ENCODE peak calls at places on chromosomes 3 and 15, in eight cellular contexts. One of them, this sample, is unnamed.

GRCh38 chr3:197209366-197210260 is 88.8 kb downstream of the DLG1 start:
- DNase-seq in cardiac muscle cell: no peak
- DNase-seq in HepG2: no peak
- DNase-seq in foreskin fibroblast: no peak
- DNase-seq in body of pancreas: no peak
- DNase-seq in Peyer's patch: no peak
- DNase-seq in right atrium auricular region: no peak
- DNase-seq in heart left ventricle: no peak
- DNase-seq in this sample: no peak

GRCh38 chr3:179829391-179829790 is 176.6 kb downstream of the USP13 start:
- DNase-seq in body of pancreas: no peak
- DNase-seq in foreskin fibroblast: no peak
- DNase-seq in right atrium auricular region: no peak
- DNase-seq in cardiac muscle cell: no peak
- DNase-seq in heart left ventricle: no peak
- DNase-seq in HepG2: no peak
- DNase-seq in Peyer's patch: no peak
- DNase-seq in this sample: no peak

GRCh38 chr3:171491412-171491811 is 31.2 kb upstream of the TNIK start:
- DNase-seq in heart left ventricle: no peak
- DNase-seq in right atrium auricular region: no peak
- DNase-seq in body of pancreas: no peak
- DNase-seq in HepG2: no peak
- DNase-seq in Peyer's patch: no peak
- DNase-seq in cardiac muscle cell: no peak
- DNase-seq in foreskin fibroblast: no peak
- DNase-seq in this sample: no peak

GRCh38 chr3:152405915-152406802 is 137.4 kb downstream of the MBNL1 start:
- DNase-seq in heart left ventricle: peak
- DNase-seq in cardiac muscle cell: peak
- DNase-seq in body of pancreas: no peak
- DNase-seq in right atrium auricular region: no peak
- DNase-seq in foreskin fibroblast: peak
- DNase-seq in HepG2: no peak
- DNase-seq in Peyer's patch: no peak
- DNase-seq in this sample: no peak

GRCh38 chr3:150299221-150299620 is 108.9 kb upstream of the TSC22D2 start:
- DNase-seq in right atrium auricular region: no peak
- DNase-seq in cardiac muscle cell: peak
- DNase-seq in foreskin fibroblast: no peak
- DNase-seq in heart left ventricle: no peak
- DNase-seq in body of pancreas: no peak
- DNase-seq in HepG2: no peak
- DNase-seq in Peyer's patch: no peak
- DNase-seq in this sample: no peak

GRCh38 chr3:77541203-77541922 is 501.5 kb downstream of the ROBO2 start:
- DNase-seq in foreskin fibroblast: no peak
- DNase-seq in right atrium auricular region: no peak
- DNase-seq in cardiac muscle cell: no peak
- DNase-seq in Peyer's patch: no peak
- DNase-seq in body of pancreas: no peak
- DNase-seq in heart left ventricle: no peak
- DNase-seq in HepG2: no peak
- DNase-seq in this sample: no peak

GRCh38 chr15:89088605-89089315 is 504 bp downstream of the ABHD2 start:
- DNase-seq in right atrium auricular region: no peak
- DNase-seq in HepG2: no peak
- DNase-seq in foreskin fibroblast: no peak
- DNase-seq in Peyer's patch: no peak
- DNase-seq in cardiac muscle cell: peak
- DNase-seq in body of pancreas: peak
- DNase-seq in heart left ventricle: peak
- DNase-seq in this sample: peak

GRCh38 chr3:39226106-39226741 is 33.8 kb upstream of the XIRP1 start:
- DNase-seq in right atrium auricular region: no peak
- DNase-seq in heart left ventricle: no peak
- DNase-seq in foreskin fibroblast: no peak
- DNase-seq in body of pancreas: no peak
- DNase-seq in Peyer's patch: no peak
- DNase-seq in cardiac muscle cell: no peak
- DNase-seq in HepG2: no peak
- DNase-seq in this sample: no peak

GRCh38 chr3:121269389-121269788 is 276.4 kb downstream of the POLQ start:
- DNase-seq in foreskin fibroblast: no peak
- DNase-seq in right atrium auricular region: no peak
- DNase-seq in body of pancreas: no peak
- DNase-seq in Peyer's patch: no peak
- DNase-seq in HepG2: no peak
- DNase-seq in heart left ventricle: no peak
- DNase-seq in cardiac muscle cell: no peak
- DNase-seq in this sample: no peak

GRCh38 chr3:21573291-21573690 is 177.7 kb downstream of the ZNF385D start:
- DNase-seq in body of pancreas: no peak
- DNase-seq in cardiac muscle cell: peak
- DNase-seq in Peyer's patch: no peak
- DNase-seq in foreskin fibroblast: peak
- DNase-seq in right atrium auricular region: no peak
- DNase-seq in heart left ventricle: no peak
- DNase-seq in HepG2: no peak
- DNase-seq in this sample: no peak

GRCh38 chr15:92014461-92015030 is 161.0 kb downstream of the SLCO3A1 start:
- DNase-seq in Peyer's patch: no peak
- DNase-seq in heart left ventricle: no peak
- DNase-seq in HepG2: no peak
- DNase-seq in foreskin fibroblast: no peak
- DNase-seq in cardiac muscle cell: peak
- DNase-seq in body of pancreas: no peak
- DNase-seq in right atrium auricular region: no peak
- DNase-seq in this sample: no peak

GRCh38 chr15:41870689-41871081 is 23.2 kb downstream of the SPTBN5 start:
- DNase-seq in body of pancreas: no peak
- DNase-seq in cardiac muscle cell: peak
- DNase-seq in HepG2: no peak
- DNase-seq in foreskin fibroblast: peak
- DNase-seq in right atrium auricular region: no peak
- DNase-seq in Peyer's patch: no peak
- DNase-seq in heart left ventricle: no peak
- DNase-seq in this sample: no peak

GRCh38 chr15:60134609-60135008 is 130.5 kb downstream of the FOXB1 start:
- DNase-seq in right atrium auricular region: no peak
- DNase-seq in cardiac muscle cell: no peak
- DNase-seq in HepG2: no peak
- DNase-seq in body of pancreas: no peak
- DNase-seq in heart left ventricle: no peak
- DNase-seq in foreskin fibroblast: no peak
- DNase-seq in Peyer's patch: no peak
- DNase-seq in this sample: no peak

GRCh38 chr3:46926871-46927717 is 49.5 kb downstream of the CCDC12 start:
- DNase-seq in right atrium auricular region: no peak
- DNase-seq in HepG2: no peak
- DNase-seq in foreskin fibroblast: no peak
- DNase-seq in Peyer's patch: peak
- DNase-seq in cardiac muscle cell: no peak
- DNase-seq in heart left ventricle: no peak
- DNase-seq in body of pancreas: peak
- DNase-seq in this sample: no peak

GRCh38 chr3:46926447-46926846 is 48.9 kb downstream of the PTH1R start:
- DNase-seq in Peyer's patch: no peak
- DNase-seq in right atrium auricular region: no peak
- DNase-seq in cardiac muscle cell: no peak
- DNase-seq in heart left ventricle: no peak
- DNase-seq in body of pancreas: no peak
- DNase-seq in HepG2: no peak
- DNase-seq in foreskin fibroblast: no peak
- DNase-seq in this sample: no peak

GRCh38 chr3:46924921-46925584 is 47.5 kb downstream of the PTH1R start:
- DNase-seq in heart left ventricle: no peak
- DNase-seq in foreskin fibroblast: no peak
- DNase-seq in body of pancreas: peak
- DNase-seq in cardiac muscle cell: no peak
- DNase-seq in right atrium auricular region: no peak
- DNase-seq in HepG2: no peak
- DNase-seq in Peyer's patch: no peak
- DNase-seq in this sample: no peak

GRCh38 chr3:46925585-46925934 is 48.0 kb downstream of the PTH1R start:
- DNase-seq in foreskin fibroblast: no peak
- DNase-seq in HepG2: no peak
- DNase-seq in body of pancreas: peak
- DNase-seq in Peyer's patch: no peak
- DNase-seq in heart left ventricle: peak
- DNase-seq in cardiac muscle cell: no peak
- DNase-seq in right atrium auricular region: no peak
- DNase-seq in this sample: peak

GRCh38 chr3:46926039-46926438 is 48.5 kb downstream of the PTH1R start:
- DNase-seq in foreskin fibroblast: peak
- DNase-seq in Peyer's patch: no peak
- DNase-seq in heart left ventricle: peak
- DNase-seq in cardiac muscle cell: peak
- DNase-seq in HepG2: no peak
- DNase-seq in right atrium auricular region: no peak
- DNase-seq in body of pancreas: peak
- DNase-seq in this sample: no peak
- H3K4me3 ChIP-seq in foreskin fibroblast: no peak
- H3K4me3 ChIP-seq in Peyer's patch: no peak
- H3K4me3 ChIP-seq in heart left ventricle: no peak
- H3K4me3 ChIP-seq in cardiac muscle cell: no peak
- H3K4me3 ChIP-seq in HepG2: no peak
- H3K4me3 ChIP-seq in right atrium auricular region: no peak
- H3K4me3 ChIP-seq in body of pancreas: no peak
- H3K4me3 ChIP-seq in this sample: no peak

GRCh38 chr3:143070977-143071551 is 48.5 kb upstream of the CHST2 start:
- DNase-seq in right atrium auricular region: no peak
- DNase-seq in body of pancreas: no peak
- DNase-seq in heart left ventricle: no peak
- DNase-seq in Peyer's patch: no peak
- DNase-seq in cardiac muscle cell: peak
- DNase-seq in HepG2: peak
- DNase-seq in foreskin fibroblast: peak
- DNase-seq in this sample: no peak

GRCh38 chr3:143065364-143065763 is 54.2 kb upstream of the CHST2 start:
- DNase-seq in heart left ventricle: no peak
- DNase-seq in body of pancreas: no peak
- DNase-seq in Peyer's patch: no peak
- DNase-seq in right atrium auricular region: no peak
- DNase-seq in HepG2: no peak
- DNase-seq in foreskin fibroblast: no peak
- DNase-seq in cardiac muscle cell: no peak
- DNase-seq in this sample: no peak

GRCh38 chr3:143067201-143067600 is 52.4 kb upstream of the CHST2 start:
- DNase-seq in Peyer's patch: no peak
- DNase-seq in right atrium auricular region: no peak
- DNase-seq in heart left ventricle: no peak
- DNase-seq in body of pancreas: no peak
- DNase-seq in HepG2: no peak
- DNase-seq in foreskin fibroblast: peak
- DNase-seq in cardiac muscle cell: peak
- DNase-seq in this sample: no peak

GRCh38 chr3:143066033-143066432 is 53.5 kb upstream of the CHST2 start:
- DNase-seq in foreskin fibroblast: no peak
- DNase-seq in right atrium auricular region: no peak
- DNase-seq in heart left ventricle: no peak
- DNase-seq in body of pancreas: no peak
- DNase-seq in Peyer's patch: no peak
- DNase-seq in cardiac muscle cell: no peak
- DNase-seq in HepG2: no peak
- DNase-seq in this sample: no peak

DNA sequence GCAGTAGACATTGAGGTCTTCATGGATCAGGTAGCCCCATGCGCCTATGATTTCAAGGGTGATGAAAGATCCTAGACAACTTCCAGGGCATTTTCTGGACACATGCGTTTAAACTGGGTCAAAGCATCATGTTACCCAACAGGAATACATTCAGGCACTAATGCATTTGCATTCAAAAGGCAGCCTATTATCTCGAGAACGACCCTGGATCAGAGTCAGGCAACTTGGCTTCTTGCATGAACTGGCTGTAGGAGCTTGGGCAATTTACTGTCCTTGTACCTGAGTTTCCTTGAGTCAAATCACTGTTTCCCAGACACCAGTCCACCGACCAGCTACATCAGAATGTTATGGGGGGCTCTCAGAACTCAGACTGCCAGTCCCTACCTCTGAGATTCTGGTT is 51.5 kb upstream of the CHST2 start:
- DNase-seq in cardiac muscle cell: no peak
- DNase-seq in body of pancreas: no peak
- DNase-seq in Peyer's patch: no peak
- DNase-seq in heart left ventricle: no peak
- DNase-seq in foreskin fibroblast: no peak
- DNase-seq in HepG2: no peak
- DNase-seq in right atrium auricular region: no peak
- DNase-seq in this sample: no peak
- H3K4me3 ChIP-seq in cardiac muscle cell: no peak
- H3K4me3 ChIP-seq in body of pancreas: no peak
- H3K4me3 ChIP-seq in Peyer's patch: no peak
- H3K4me3 ChIP-seq in heart left ventricle: no peak
- H3K4me3 ChIP-seq in foreskin fibroblast: no peak
- H3K4me3 ChIP-seq in HepG2: no peak
- H3K4me3 ChIP-seq in right atrium auricular region: no peak
- H3K4me3 ChIP-seq in this sample: no peak

DNA sequence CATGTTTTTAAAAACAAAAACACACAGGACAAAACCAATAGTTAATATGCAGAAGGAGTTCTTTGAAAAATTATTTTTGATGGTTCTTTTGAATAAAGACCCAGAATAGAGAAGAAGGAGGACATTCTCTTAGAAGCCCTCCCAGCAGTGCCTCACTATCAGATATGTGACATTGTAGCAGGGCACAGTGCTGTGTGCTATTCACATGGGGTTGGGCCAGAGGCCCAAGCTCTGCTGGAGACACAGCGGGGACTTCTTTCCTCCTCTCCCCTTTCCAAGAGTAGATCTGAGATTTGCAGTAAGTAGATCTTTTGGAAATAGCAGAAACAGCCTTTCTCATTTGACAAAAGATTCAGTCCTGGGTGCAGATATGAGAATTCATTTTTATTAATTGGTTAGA is 6.3 kb downstream of the GYG1 start:
- DNase-seq in cardiac muscle cell: no peak
- DNase-seq in foreskin fibroblast: no peak
- DNase-seq in body of pancreas: no peak
- DNase-seq in Peyer's patch: no peak
- DNase-seq in heart left ventricle: no peak
- DNase-seq in right atrium auricular region: no peak
- DNase-seq in HepG2: no peak
- DNase-seq in this sample: no peak
- H3K4me3 ChIP-seq in cardiac muscle cell: no peak
- H3K4me3 ChIP-seq in foreskin fibroblast: no peak
- H3K4me3 ChIP-seq in body of pancreas: no peak
- H3K4me3 ChIP-seq in Peyer's patch: no peak
- H3K4me3 ChIP-seq in heart left ventricle: no peak
- H3K4me3 ChIP-seq in right atrium auricular region: no peak
- H3K4me3 ChIP-seq in HepG2: no peak
- H3K4me3 ChIP-seq in this sample: no peak

DNA sequence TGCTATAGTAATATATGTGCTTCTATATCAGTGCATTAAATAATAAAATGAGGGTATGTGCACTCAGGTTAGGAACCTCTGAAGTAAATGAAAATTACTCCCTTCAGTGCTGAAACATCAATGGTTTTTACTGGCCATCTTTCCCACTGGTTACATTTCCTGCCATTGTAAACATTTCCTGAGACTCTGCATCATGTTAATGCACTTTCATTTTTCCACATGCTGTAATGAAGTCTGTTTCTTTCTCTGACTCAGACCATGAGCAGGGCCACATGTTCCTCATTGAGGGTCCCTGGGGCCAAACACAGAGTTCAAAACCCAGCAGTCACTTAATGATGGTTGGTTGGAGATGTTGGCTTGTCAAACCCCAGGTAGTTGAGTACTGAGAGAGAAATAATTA is 15.3 kb downstream of the FAM3D start:
- DNase-seq in Peyer's patch: no peak
- DNase-seq in cardiac muscle cell: peak
- DNase-seq in foreskin fibroblast: peak
- DNase-seq in heart left ventricle: no peak
- DNase-seq in body of pancreas: no peak
- DNase-seq in HepG2: no peak
- DNase-seq in right atrium auricular region: no peak
- DNase-seq in this sample: no peak
- H3K4me3 ChIP-seq in Peyer's patch: no peak
- H3K4me3 ChIP-seq in cardiac muscle cell: no peak
- H3K4me3 ChIP-seq in foreskin fibroblast: no peak
- H3K4me3 ChIP-seq in heart left ventricle: no peak
- H3K4me3 ChIP-seq in body of pancreas: no peak
- H3K4me3 ChIP-seq in HepG2: no peak
- H3K4me3 ChIP-seq in right atrium auricular region: no peak
- H3K4me3 ChIP-seq in this sample: no peak